ENCODE peak calls at places on chromosomes 5 and 9, in seven cellular contexts. A is ovary, K is tibial artery, N is HL-60, D is brain microvascular endothelial cell, Z is transverse colon, Y is mammary epithelial cell. I is an unnamed sample.

GRCh38 chr9:136012651-136013050 is 51.5 kb upstream of the UBAC1 start:
- DNase-seq in A (peak), Z (peak), D (no peak), K (peak), N (no peak), Y (no peak), I (no peak)

GRCh38 chr5:179293276-179293675 is 52.0 kb downstream of the ADAMTS2 start:
- DNase-seq in K (peak), Z (no peak), N (no peak), Y (no peak), D (no peak), A (peak), I (no peak)

GRCh38 chr9:136957901-136958300 is 5.8 kb downstream of the LCN12 start:
- DNase-seq in A (no peak), D (no peak), N (no peak), K (no peak), Z (no peak), Y (no peak), I (no peak)

GRCh38 chr5:59799668-59800374 is 93.7 kb downstream of the PDE4D start:
- DNase-seq in A (no peak), D (peak), Z (no peak), Y (peak), K (no peak), N (no peak), I (no peak)

GRCh38 chr9:127958728-127959127 is 21.1 kb upstream of the DPM2 start:
- DNase-seq in D (no peak), K (no peak), A (no peak), N (no peak), Y (no peak), Z (no peak), I (no peak)

GRCh38 chr5:132422720-132423442 is 53.4 kb downstream of the SLC22A5 start:
- DNase-seq in K (no peak), Z (peak), D (peak), Y (no peak), A (no peak), N (peak), I (no peak)

GRCh38 chr5:176501333-176501732 is 35.9 kb downstream of the RNF44 start:
- DNase-seq in Y (peak), K (no peak), D (peak), A (no peak), Z (no peak), N (no peak), I (no peak)

GRCh38 chr5:59126665-59127354 is 543.9 kb downstream of the RAB3C start:
- DNase-seq in K (no peak), N (no peak), Y (no peak), D (peak), Z (no peak), A (no peak), I (no peak)

GRCh38 chr9:35960029-35960655 is 2.2 kb upstream of the OR2S2 start:
- DNase-seq in Z (peak), Y (no peak), A (no peak), D (peak), K (no peak), N (no peak), I (peak)

GRCh38 chr5:132675936-132676689 is 2.3 kb downstream of the IL4 start:
- DNase-seq in D (no peak), Y (no peak), K (peak), A (no peak), N (no peak), Z (no peak), I (no peak)

GRCh38 chr9:2292733-2293132 is 277.6 kb downstream of the SMARCA2 start:
- DNase-seq in Z (no peak), N (no peak), K (no peak), A (no peak), Y (no peak), D (no peak), I (no peak)

GRCh38 chr9:2290382-2290781 is 275.2 kb downstream of the SMARCA2 start:
- DNase-seq in Y (no peak), K (no peak), Z (no peak), N (no peak), D (no peak), A (no peak), I (no peak)

GRCh38 chr9:2288309-2288708 is 273.2 kb downstream of the SMARCA2 start:
- DNase-seq in N (no peak), Y (no peak), A (no peak), Z (no peak), K (no peak), D (no peak), I (no peak)

GRCh38 chr9:2289234-2289755 is 274.1 kb downstream of the SMARCA2 start:
- DNase-seq in Z (no peak), D (no peak), Y (no peak), A (no peak), N (no peak), K (no peak), I (no peak)

GRCh38 chr9:2291980-2292704 is 277.0 kb downstream of the SMARCA2 start:
- DNase-seq in A (no peak), Y (peak), N (no peak), Z (no peak), K (no peak), D (no peak), I (no peak)
- H3K4me3 ChIP-seq in A (no peak), Y (no peak), N (no peak), Z (no peak), K (no peak), D (no peak), I (no peak)

GRCh38 chr9:73137286-73137899 is 14.3 kb upstream of the ANXA1 start:
- DNase-seq in N (no peak), Z (no peak), Y (peak), D (no peak), K (no peak), A (no peak), I (no peak)

GRCh38 chr9:73146113-73146815 is 5.4 kb upstream of the ANXA1 start:
- DNase-seq in D (no peak), N (no peak), A (no peak), K (no peak), Y (no peak), Z (no peak), I (no peak)

GRCh38 chr9:73137914-73138313 is 13.8 kb upstream of the ANXA1 start:
- DNase-seq in Z (no peak), N (no peak), A (no peak), D (no peak), K (no peak), Y (peak), I (no peak)

GRCh38 chr9:73143606-73144328 is 7.9 kb upstream of the ANXA1 start:
- DNase-seq in A (no peak), N (peak), Z (no peak), Y (peak), D (peak), K (no peak), I (no peak)

DNA sequence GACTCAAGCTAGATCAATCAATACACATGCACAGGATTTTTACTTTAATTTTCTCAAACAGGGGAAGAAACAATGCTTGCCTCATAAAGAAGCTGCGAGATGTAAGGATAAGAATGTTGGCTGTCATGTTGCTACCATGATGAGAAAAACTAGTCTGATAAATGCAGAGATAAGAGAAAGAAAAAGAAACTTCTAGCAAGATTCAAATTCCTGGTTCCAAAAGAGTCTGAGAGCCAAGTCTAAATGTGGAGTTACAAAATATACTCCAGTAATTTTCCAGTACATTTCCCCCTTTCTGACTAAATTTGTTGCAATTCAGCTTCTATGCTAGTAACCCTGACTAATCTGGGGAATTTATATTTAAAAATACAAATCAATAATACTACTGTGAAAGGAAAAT is 10.4 kb upstream of the ANXA1 start:
- DNase-seq in K (no peak), N (no peak), D (no peak), Y (no peak), Z (no peak), A (no peak), I (no peak)
- TF ChIP-seq CTCF in K (no peak), N (no peak), D (no peak), Y (no peak), Z (no peak), A (no peak), I (no peak)

GRCh38 chr5:14909369-14909768 is 37.8 kb upstream of the ANKH start:
- DNase-seq in A (no peak), Y (no peak), D (no peak), Z (no peak), K (no peak), N (no peak), I (no peak)
- H3K27ac ChIP-seq in A (no peak), Y (no peak), D (no peak), Z (no peak), K (no peak), N (no peak), I (no peak)

GRCh38 chr5:180832638-180833068 is 28.4 kb downstream of the ZFP62 start:
- DNase-seq in Y (no peak), N (no peak), K (no peak), A (no peak), D (no peak), Z (peak), I (no peak)
- H3K4me3 ChIP-seq in Y (no peak), N (no peak), K (peak), A (peak), D (no peak), Z (peak), I (peak)

I was measured in dorsolateral prefrontal cortex.